ENCODE peak calls at places on chromosome 14, in nine cellular contexts. O is CD8-positive, alpha-beta memory T cell; I is breast epithelium; Z is HepG2; X is uterus; E is left ventricle myocardium inferior; G is Karpas-422; L is tibial artery; Q is thoracic aorta. C is an unnamed sample. For H3K27me3 and H3K9me3, the result is how much of the 10 kb centered on the place peaks cover.

GRCh38 chr14:101958418-101959185 is 5.8 kb upstream of the DYNC1H1 start:
- DNase-seq in O (no peak), I (no peak), Z (no peak), X (no peak), E (no peak), G (no peak), L (peak), Q (no peak), C (no peak)

GRCh38 chr14:68137704-68138619 is 318.4 kb downstream of the RAD51B start:
- DNase-seq in O (no peak), I (peak), Z (peak), X (peak), E (no peak), G (no peak), L (no peak), Q (peak), C (peak)

GRCh38 chr14:99701260-99701659 is 17.2 kb downstream of the CYP46A1 start:
- DNase-seq in O (no peak), I (no peak), Z (no peak), X (no peak), E (no peak), G (no peak), L (no peak), Q (no peak), C (no peak)

GRCh38 chr14:54537651-54538050 is 27.9 kb downstream of the CGRRF1 start:
- DNase-seq in O (no peak), I (no peak), Z (peak), X (no peak), E (no peak), G (no peak), L (no peak), Q (no peak), C (no peak)

GRCh38 chr14:80005561-80005960 is 205.7 kb downstream of the DIO2 start:
- DNase-seq in O (no peak), I (no peak), Z (no peak), X (no peak), E (no peak), G (no peak), L (no peak), Q (no peak), C (no peak)

GRCh38 chr14:53999061-53999488 is 42.5 kb upstream of the BMP4 start:
- DNase-seq in O (no peak), I (no peak), Z (peak), X (no peak), E (no peak), G (no peak), L (no peak), Q (no peak), C (peak)

GRCh38 chr14:100303925-100304324 is 2.3 kb downstream of the SLC25A29 start:
- DNase-seq in O (no peak), I (no peak), Z (no peak), X (no peak), E (no peak), G (no peak), L (no peak), Q (no peak), C (no peak)

GRCh38 chr14:61322799-61323290 is 1.5 kb downstream of the PRKCH start:
- DNase-seq in O (peak), I (no peak), Z (no peak), X (no peak), E (no peak), G (no peak), L (no peak), Q (no peak), C (peak)

GRCh38 chr14:54501423-54501822 is 8.3 kb upstream of the CGRRF1 start:
- DNase-seq in O (no peak), I (no peak), Z (no peak), X (no peak), E (no peak), G (no peak), L (no peak), Q (no peak), C (no peak)

GRCh38 chr14:71050227-71050823 is 143.1 kb downstream of the PCNX1 start:
- DNase-seq in O (no peak), I (no peak), Z (no peak), X (no peak), E (no peak), G (peak), L (no peak), Q (no peak), C (no peak)

GRCh38 chr14:58638231-58639205 is 756 bp downstream of the DACT1 start:
- DNase-seq in O (no peak), I (no peak), Z (no peak), X (peak), E (peak), G (peak), L (peak), Q (no peak), C (no peak)

GRCh38 chr14:72906316-72906715 is 12.4 kb upstream of the DPF3 start:
- DNase-seq in O (no peak), I (no peak), Z (no peak), X (no peak), E (no peak), G (no peak), L (no peak), Q (no peak), C (no peak)

GRCh38 chr14:79443602-79444001 is 767.7 kb downstream of the DIO2 start:
- DNase-seq in O (no peak), I (no peak), Z (no peak), X (no peak), E (no peak), G (no peak), L (no peak), Q (no peak), C (no peak)

GRCh38 chr14:36268957-36269734 is 51.3 kb downstream of the MBIP start:
- DNase-seq in O (no peak), I (no peak), Z (no peak), X (no peak), E (no peak), G (no peak), L (no peak), Q (no peak), C (peak)

GRCh38 chr14:71163050-71163841 is 256.0 kb downstream of the PCNX1 start:
- DNase-seq in O (no peak), I (no peak), Z (no peak), X (no peak), E (no peak), G (no peak), L (no peak), Q (no peak), C (no peak)

GRCh38 chr14:49770212-49770817 is 2.4 kb downstream of the KLHDC2 start:
- DNase-seq in O (no peak), I (no peak), Z (peak), X (no peak), E (no peak), G (no peak), L (no peak), Q (no peak), C (peak)

GRCh38 chr14:102140027-102140749 is 491 bp downstream of the WDR20 start:
- DNase-seq in O (peak), I (peak), Z (peak), X (peak), E (peak), G (peak), L (no peak), Q (no peak), C (peak)

GRCh38 chr14:55803506-55804197 is 223.6 kb downstream of the KTN1 start:
- DNase-seq in O (no peak), I (no peak), Z (no peak), X (no peak), E (no peak), G (no peak), L (no peak), Q (no peak), C (no peak)

GRCh38 chr14:21384494-21384851 is 654 bp upstream of the SUPT16H start:
- DNase-seq in O (no peak), I (no peak), Z (no peak), X (no peak), E (no peak), G (no peak), L (no peak), Q (no peak), C (no peak)

GRCh38 chr14:50559990-50560928 is at the start of gene ATL1:
- DNase-seq in O (peak), I (peak), Z (no peak), X (peak), E (peak), G (peak), L (peak), Q (peak), C (peak)

GRCh38 chr14:53525608-53526007 is 372.5 kb upstream of the DDHD1 start:
- DNase-seq in O (no peak), I (no peak), Z (no peak), X (no peak), E (no peak), G (no peak), L (no peak), Q (no peak), C (no peak)

GRCh38 chr14:36302823-36303222 is 17.6 kb downstream of the MBIP start:
- DNase-seq in O (no peak), I (no peak), Z (no peak), X (no peak), E (no peak), G (no peak), L (no peak), Q (no peak), C (no peak)

GRCh38 chr14:95314609-95315008 is 5.1 kb downstream of the CLMN start:
- DNase-seq in O (no peak), I (peak), Z (no peak), X (no peak), E (no peak), G (peak), L (no peak), Q (no peak), C (no peak)

GRCh38 chr14:88189040-88189839 is 133.8 kb downstream of the KCNK10 start:
- DNase-seq in O (peak), I (peak), Z (peak), X (peak), E (no peak), G (peak), L (no peak), Q (peak), C (peak)

GRCh38 chr14:72788972-72789728 is 104.8 kb downstream of the DPF3 start:
- DNase-seq in O (no peak), I (no peak), Z (no peak), X (no peak), E (no peak), G (peak), L (no peak), Q (no peak), C (no peak)

GRCh38 chr14:57382283-57382682 is 8.1 kb upstream of the NAA30 start:
- DNase-seq in O (no peak), I (no peak), Z (peak), X (no peak), E (no peak), G (no peak), L (no peak), Q (no peak), C (no peak)

GRCh38 chr14:88452231-88452630 is 66.8 kb downstream of the SPATA7 start:
- DNase-seq in O (no peak), I (no peak), Z (no peak), X (no peak), E (no peak), G (no peak), L (no peak), Q (no peak), C (no peak)

GRCh38 chr14:91231446-91231845 is 13.1 kb downstream of the GPR68 start:
- DNase-seq in O (no peak), I (no peak), Z (no peak), X (no peak), E (no peak), G (no peak), L (no peak), Q (no peak), C (no peak)

GRCh38 chr14:92719421-92719820 is 29.0 kb downstream of the LGMN start:
- DNase-seq in O (no peak), I (no peak), Z (no peak), X (no peak), E (no peak), G (no peak), L (no peak), Q (no peak), C (no peak)

GRCh38 chr14:95025941-95026340 is 131.4 kb downstream of the DICER1 start:
- DNase-seq in O (no peak), I (no peak), Z (no peak), X (no peak), E (no peak), G (no peak), L (no peak), Q (no peak), C (peak)

GRCh38 chr14:52079239-52079956 is 10.5 kb upstream of the NID2 start:
- DNase-seq in O (no peak), I (no peak), Z (peak), X (no peak), E (no peak), G (no peak), L (no peak), Q (no peak), C (no peak)

GRCh38 chr14:77507762-77508161 is 9.1 kb upstream of the ISM2 start:
- DNase-seq in O (no peak), I (no peak), Z (no peak), X (no peak), E (no peak), G (no peak), L (no peak), Q (no peak), C (no peak)

GRCh38 chr14:20684662-20685456 is 499 bp downstream of the RNASE4 start:
- DNase-seq in O (no peak), I (peak), Z (peak), X (peak), E (no peak), G (no peak), L (peak), Q (no peak), C (peak)

GRCh38 chr14:57461777-57462320 is 31.8 kb downstream of the CCDC198 start:
- DNase-seq in O (no peak), I (no peak), Z (no peak), X (no peak), E (no peak), G (no peak), L (no peak), Q (no peak), C (no peak)

GRCh38 chr14:31954991-31955390 is 122.1 kb upstream of the ARHGAP5 start:
- DNase-seq in O (no peak), I (no peak), Z (no peak), X (no peak), E (no peak), G (no peak), L (no peak), Q (no peak), C (no peak)

GRCh38 chr14:60035177-60035576 is 56.5 kb upstream of the PCNX4 start:
- DNase-seq in O (no peak), I (no peak), Z (no peak), X (no peak), E (no peak), G (no peak), L (no peak), Q (no peak), C (no peak)
- H3K27me3 ChIP-seq in O (under half), I (under half), Z (under half), X (under half), E (under half), G (under half), L (under half), Q (under half), C (under half)

DNA sequence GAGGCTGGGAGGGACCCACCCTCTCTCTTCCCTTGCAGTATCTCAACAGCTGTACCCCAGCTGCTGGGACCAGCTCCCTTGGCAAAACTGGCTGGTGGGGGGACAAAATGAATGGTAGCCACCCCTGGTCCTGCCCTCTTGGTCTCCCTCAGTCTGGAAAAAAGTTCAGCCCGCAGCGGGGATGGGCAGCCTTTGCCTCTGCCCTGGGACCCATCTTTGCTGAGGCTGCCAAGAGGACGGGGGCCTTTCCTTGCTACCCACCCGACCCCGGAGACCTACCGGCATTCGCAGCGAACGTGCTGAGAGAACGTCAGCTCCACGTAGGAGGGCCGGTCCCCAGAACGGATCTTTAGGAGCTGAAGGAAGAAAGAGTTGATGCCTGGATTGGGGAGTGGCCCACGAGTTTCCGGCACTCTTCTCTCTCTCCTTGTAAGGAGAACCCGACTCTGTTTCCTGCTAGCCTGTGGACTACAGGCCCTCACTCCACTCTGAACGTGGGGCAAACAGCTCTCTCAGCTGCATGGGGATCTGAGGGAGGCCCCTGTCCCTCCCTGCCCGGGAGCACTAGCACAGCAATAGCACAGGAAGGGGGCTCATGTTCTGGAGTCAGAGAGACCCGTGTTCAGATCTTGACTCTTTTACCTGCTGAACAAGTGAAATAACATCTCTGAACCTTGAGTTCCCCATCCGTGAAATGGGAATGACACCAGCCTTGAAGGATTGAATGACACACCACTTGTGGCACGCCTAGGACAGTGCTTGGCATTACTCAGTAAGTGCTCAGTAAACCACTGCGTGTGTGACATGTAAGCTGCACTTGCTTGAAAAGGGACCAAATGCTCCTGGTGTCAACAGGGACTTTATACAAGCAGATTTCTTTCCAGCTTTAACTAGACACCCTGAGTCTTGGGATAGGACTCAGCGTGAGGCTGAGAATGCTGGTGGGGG is 6.9 kb downstream of the PGF start:
- DNase-seq in O (no peak), I (no peak), Z (no peak), X (no peak), E (no peak), G (no peak), L (no peak), Q (no peak), C (no peak)
- H3K4me3 ChIP-seq in O (no peak), I (peak), Z (no peak), X (no peak), E (no peak), G (no peak), L (no peak), Q (no peak), C (no peak)

GRCh38 chr14:105851716-105852377 is 325.5 kb downstream of the TMEM121 start:
- DNase-seq in O (peak), I (peak), Z (no peak), X (no peak), E (no peak), G (no peak), L (no peak), Q (no peak), C (no peak)

GRCh38 chr14:105850853-105851581 is 324.6 kb downstream of the TMEM121 start:
- DNase-seq in O (peak), I (peak), Z (no peak), X (no peak), E (no peak), G (no peak), L (peak), Q (no peak), C (no peak)

GRCh38 chr14:105853089-105853906 is 326.9 kb downstream of the TMEM121 start:
- DNase-seq in O (peak), I (peak), Z (no peak), X (peak), E (no peak), G (no peak), L (peak), Q (no peak), C (no peak)

GRCh38 chr14:105853907-105854599 is 327.7 kb downstream of the TMEM121 start:
- DNase-seq in O (peak), I (no peak), Z (no peak), X (peak), E (peak), G (no peak), L (no peak), Q (no peak), C (no peak)

DNA sequence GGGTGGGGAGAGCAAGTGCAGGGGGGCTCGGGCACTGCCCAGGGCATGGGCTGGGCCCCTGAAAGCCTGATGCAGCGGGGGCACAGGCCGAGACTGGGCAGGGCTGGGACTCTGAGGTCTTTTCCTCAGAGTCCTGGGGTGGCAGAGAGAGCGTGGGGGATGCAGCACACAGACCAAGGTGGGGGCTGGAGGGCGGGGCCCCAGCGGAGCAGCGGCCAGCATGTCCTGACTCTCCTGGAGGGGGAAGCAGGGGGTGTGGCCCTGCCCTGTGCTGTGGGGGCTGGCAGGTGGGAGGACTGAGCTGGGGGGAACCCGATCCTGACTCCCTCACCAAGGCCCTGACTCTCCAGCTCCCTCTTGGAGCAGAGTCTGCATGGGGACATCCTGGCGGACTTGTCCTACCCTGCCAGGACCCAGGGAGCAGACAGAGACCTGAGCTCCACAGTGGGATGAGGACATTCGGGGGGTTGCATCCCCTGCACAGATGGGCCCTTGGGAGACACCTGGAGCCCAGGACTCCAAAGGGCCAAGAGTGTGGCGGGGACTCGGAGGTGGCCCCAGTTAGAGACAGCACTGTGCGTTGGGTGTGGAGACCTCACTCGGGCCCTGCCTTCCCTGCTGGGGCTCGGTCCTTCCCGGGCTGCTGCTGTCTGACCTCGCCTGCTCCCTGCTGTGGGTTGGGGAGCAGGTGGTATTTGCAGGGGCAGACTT is 326.1 kb downstream of the TMEM121 start:
- DNase-seq in O (peak), I (peak), Z (no peak), X (no peak), E (no peak), G (no peak), L (no peak), Q (no peak), C (no peak)
- H3K9me3 ChIP-seq in O (under half), I (under half), Z (under half), X (under half), E (under half), G (under half), L (under half), Q (under half), C (under half)

GRCh38 chr14:104574978-104575377 is 4.6 kb upstream of the C14orf180 start:
- DNase-seq in O (no peak), I (no peak), Z (no peak), X (no peak), E (no peak), G (no peak), L (no peak), Q (no peak), C (no peak)

GRCh38 chr14:104572668-104573067 is 6.9 kb upstream of the C14orf180 start:
- DNase-seq in O (no peak), I (no peak), Z (no peak), X (no peak), E (no peak), G (no peak), L (no peak), Q (no peak), C (no peak)

GRCh38 chr14:104574536-104574935 is 5.0 kb upstream of the C14orf180 start:
- DNase-seq in O (no peak), I (no peak), Z (no peak), X (no peak), E (no peak), G (no peak), L (no peak), Q (no peak), C (no peak)

GRCh38 chr14:104572024-104572623 is 7.4 kb upstream of the C14orf180 start:
- DNase-seq in O (no peak), I (no peak), Z (no peak), X (no peak), E (no peak), G (no peak), L (no peak), Q (no peak), C (no peak)

DNA sequence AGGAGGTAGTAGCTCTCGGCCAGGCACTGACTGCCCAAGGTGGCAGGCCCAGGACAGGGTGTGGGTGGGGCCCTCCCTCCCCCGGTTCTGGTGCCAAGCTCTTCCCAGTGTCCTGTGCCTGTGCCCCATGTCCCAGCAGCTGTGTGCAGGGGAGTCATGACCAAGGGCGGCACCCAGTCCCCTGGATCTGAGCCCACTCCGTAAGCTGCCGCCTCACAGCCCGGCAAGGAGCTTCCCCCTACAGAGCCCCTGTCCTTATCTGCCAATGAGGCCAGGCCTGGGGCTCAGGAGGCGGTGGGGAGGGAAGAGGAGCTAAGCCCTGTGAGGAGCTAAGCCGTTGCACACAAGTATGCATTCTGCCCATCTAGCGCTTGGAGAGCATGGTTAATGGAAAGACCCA is 5.6 kb upstream of the C14orf180 start:
- DNase-seq in O (no peak), I (no peak), Z (no peak), X (no peak), E (peak), G (no peak), L (no peak), Q (no peak), C (no peak)
- H3K27me3 ChIP-seq in O (under half), I (under half), Z (half or more), X (under half), E (half or more), G (under half), L (half or more), Q (under half), C (under half)

GRCh38 chr14:105460116-105460515 is 14.5 kb upstream of the CRIP2 start:
- DNase-seq in O (no peak), I (no peak), Z (no peak), X (no peak), E (no peak), G (no peak), L (no peak), Q (no peak), C (no peak)
- H3K4me3 ChIP-seq in O (no peak), I (no peak), Z (no peak), X (no peak), E (no peak), G (no peak), L (no peak), Q (no peak), C (no peak)